ENCODE peak calls at places on chromosomes 6 and 20, in five cellular contexts. Y, R, L, X and C are unnamed samples.

GRCh38 chr6:18276610-18277009 is 12.3 kb upstream of the DEK start:
- DNase-seq in Y (no peak), R (no peak), L (no peak), X (no peak), C (no peak)

GRCh38 chr6:39892490-39893129 is 41.7 kb downstream of the MOCS1 start:
- DNase-seq in Y (no peak), R (peak), L (peak), X (no peak), C (peak)

GRCh38 chr6:4394786-4395185 is 259.4 kb upstream of the ECI2 start:
- DNase-seq in Y (no peak), R (no peak), L (peak), X (no peak), C (no peak)

GRCh38 chr6:5127106-5127687 is 42.1 kb downstream of the PPP1R3G start:
- DNase-seq in Y (no peak), R (no peak), L (no peak), X (no peak), C (no peak)

GRCh38 chr6:36788768-36789167 is 50.5 kb downstream of the CPNE5 start:
- DNase-seq in Y (no peak), R (no peak), L (no peak), X (peak), C (no peak)

GRCh38 chr6:23522751-23523527 is 603.1 kb upstream of the NRSN1 start:
- DNase-seq in Y (no peak), R (no peak), L (no peak), X (no peak), C (no peak)

GRCh38 chr20:37907677-37908397 is 4.9 kb downstream of the VSTM2L start:
- DNase-seq in Y (no peak), R (peak), L (no peak), X (no peak), C (no peak)

GRCh38 chr20:53934421-53935352 is 135.7 kb downstream of the BCAS1 start:
- DNase-seq in Y (peak), R (peak), L (no peak), X (no peak), C (peak)

GRCh38 chr6:55941713-55942112 is 66.3 kb upstream of the BMP5 start:
- DNase-seq in Y (no peak), R (no peak), L (no peak), X (no peak), C (no peak)

GRCh38 chr20:21739161-21739560 is 33.7 kb downstream of the PAX1 start:
- DNase-seq in Y (no peak), R (no peak), L (no peak), X (no peak), C (no peak)

GRCh38 chr20:5056801-5057599 is 55.7 kb upstream of the SLC23A2 start:
- DNase-seq in Y (peak), R (peak), L (no peak), X (no peak), C (peak)

GRCh38 chr20:60101894-60102281 is 143.7 kb downstream of the CDH26 start:
- DNase-seq in Y (no peak), R (no peak), L (no peak), X (no peak), C (no peak)

GRCh38 chr6:48766349-48766748 is 655.4 kb upstream of the PTCHD4 start:
- DNase-seq in Y (no peak), R (peak), L (peak), X (no peak), C (no peak)

GRCh38 chr20:63230800-63231268 is 4.9 kb upstream of the BIRC7 start:
- DNase-seq in Y (no peak), R (peak), L (peak), X (peak), C (no peak)

GRCh38 chr6:72826744-72827438 is 205.0 kb downstream of the KCNQ5 start:
- DNase-seq in Y (no peak), R (peak), L (no peak), X (no peak), C (no peak)

GRCh38 chr6:12136905-12137304 is 124.8 kb downstream of the HIVEP1 start:
- DNase-seq in Y (no peak), R (peak), L (no peak), X (no peak), C (no peak)

GRCh38 chr6:149820506-149820905 is 43.7 kb downstream of the LRP11 start:
- DNase-seq in Y (no peak), R (no peak), L (no peak), X (no peak), C (no peak)
- TF ChIP-seq CTCF in Y (no peak), R (peak), L (no peak), X (no peak), C (no peak)

DNA sequence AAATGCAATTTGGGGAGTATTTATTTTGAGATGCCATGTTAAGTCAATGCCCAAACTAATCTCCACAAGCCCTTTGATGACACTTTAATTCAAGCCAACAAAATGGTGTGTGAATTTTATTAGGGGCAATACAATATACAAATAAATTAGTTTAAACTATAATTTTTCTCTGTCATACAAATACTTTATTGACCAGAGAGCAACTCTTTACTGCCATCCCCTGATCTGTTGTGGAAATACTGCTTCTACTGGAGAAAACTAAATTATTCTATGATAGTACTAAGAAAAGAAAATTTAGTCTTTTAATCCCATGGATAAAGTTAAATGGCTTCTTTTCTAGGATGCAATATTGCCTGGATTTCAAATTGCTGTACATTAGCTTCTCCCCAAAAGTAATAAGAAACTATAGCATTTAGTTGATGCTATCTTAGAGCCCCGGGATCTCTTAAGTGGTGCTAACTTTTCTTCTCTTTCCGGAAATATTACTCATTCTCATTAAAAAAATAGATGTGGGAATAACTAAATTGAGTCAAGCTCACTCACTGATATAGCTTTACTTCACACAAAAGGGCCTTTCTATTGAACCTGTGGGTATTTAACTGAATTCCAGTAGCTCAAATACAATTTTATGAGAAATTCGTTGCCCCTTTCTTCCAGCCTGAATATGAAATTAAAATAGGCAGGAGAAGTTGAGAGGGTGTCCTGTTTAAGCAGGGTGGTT is 49.2 kb downstream of the SMPDL3A start:
- DNase-seq in Y (no peak), R (peak), L (peak), X (no peak), C (no peak)
- TF ChIP-seq CTCF in Y (peak), R (peak), L (peak), X (peak), C (peak)

GRCh38 chr6:170578909-170579308 is 5.5 kb downstream of the PDCD2 start:
- DNase-seq in Y (no peak), R (no peak), L (no peak), X (no peak), C (no peak)

GRCh38 chr6:170572704-170573466 is 11.6 kb downstream of the PDCD2 start:
- DNase-seq in Y (no peak), R (no peak), L (no peak), X (no peak), C (no peak)

DNA sequence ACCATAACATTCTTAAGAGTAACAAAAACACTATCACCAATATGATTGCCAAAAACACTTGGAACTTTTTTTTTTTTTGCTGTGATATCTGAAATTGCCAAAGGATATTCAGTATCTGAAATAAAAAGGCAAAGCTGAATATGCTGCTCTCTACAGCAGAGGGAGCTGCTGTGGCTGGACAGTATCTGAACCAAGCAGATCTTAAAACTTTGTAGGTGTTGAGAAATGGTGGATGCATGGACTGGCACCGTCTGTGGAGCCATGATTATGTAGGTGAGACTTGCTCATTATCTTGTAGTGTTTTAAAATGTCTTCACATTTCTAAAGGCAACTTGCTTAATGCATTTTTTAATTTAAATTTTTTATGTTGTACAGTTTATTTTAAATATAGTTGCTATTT is 9.2 kb downstream of the PDCD2 start:
- DNase-seq in Y (no peak), R (peak), L (peak), X (no peak), C (no peak)
- TF ChIP-seq CTCF in Y (no peak), R (peak), L (peak), X (no peak), C (peak)

DNA sequence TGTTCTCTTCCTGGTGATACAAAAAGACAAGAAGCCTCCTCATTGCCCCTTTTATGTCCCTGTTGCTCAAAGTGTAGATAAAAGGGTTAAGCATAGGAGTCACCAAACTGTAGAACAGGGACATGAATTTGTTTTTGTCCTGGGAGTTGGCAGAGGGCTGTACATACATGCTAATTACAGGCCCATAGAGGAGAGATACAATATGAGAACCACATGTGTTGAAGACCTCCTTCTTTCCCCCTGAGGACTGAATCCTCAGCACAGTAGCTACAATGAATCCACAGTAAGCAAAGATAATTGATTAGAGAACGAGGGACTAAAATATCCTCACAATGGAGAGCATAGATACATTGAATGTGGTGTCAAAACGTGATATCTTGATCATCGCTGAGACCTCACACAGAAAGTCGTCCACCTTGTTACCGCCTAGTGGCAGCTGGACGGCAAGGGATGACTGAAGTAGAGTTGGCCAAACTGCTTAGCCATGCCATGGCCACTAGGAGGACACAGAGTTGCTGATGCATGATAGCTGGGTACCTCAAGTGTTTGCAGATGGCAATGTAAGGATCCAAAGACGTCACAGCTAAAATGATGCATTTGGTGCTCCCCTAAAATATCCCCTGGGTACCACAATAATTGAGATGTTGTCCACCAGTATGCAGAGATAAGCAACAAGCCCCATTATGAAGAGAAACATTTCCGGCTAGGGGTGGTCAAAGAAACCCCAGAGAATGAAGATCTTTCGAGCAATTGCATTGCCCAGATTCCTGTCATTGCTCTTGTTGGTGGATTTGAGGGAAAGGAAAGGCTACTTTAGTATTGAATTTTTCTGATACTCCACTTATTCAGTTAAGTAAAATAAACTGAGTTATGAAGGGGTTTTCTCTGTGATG is 15.0 kb downstream of the OR2B3 start:
- DNase-seq in Y (no peak), R (peak), L (peak), X (no peak), C (peak)
- TF ChIP-seq CTCF in Y (peak), R (peak), L (peak), X (peak), C (peak)